ENCODE peak calls at places on chromosomes 13 and 19, in five cellular contexts. One of them, this sample, is unnamed.

GRCh38 chr13:45833663-45834062 is 17.9 kb downstream of the SIAH3 start:
- DNase-seq in transverse colon: no peak
- DNase-seq in effector memory CD8-positive, alpha-beta T cell: no peak
- DNase-seq in GM12865: no peak
- DNase-seq in activated CD4-positive, CD25-positive, alpha-beta regulatory T cell treated with anti-CD3 and anti-CD28 coated beads, Interleukin-2, amount 50 U/mL, for 16 hours: no peak
- DNase-seq in this sample: no peak

GRCh38 chr19:2354670-2355069 is 5.4 kb upstream of the TMPRSS9 start:
- DNase-seq in transverse colon: no peak
- DNase-seq in effector memory CD8-positive, alpha-beta T cell: no peak
- DNase-seq in GM12865: no peak
- DNase-seq in activated CD4-positive, CD25-positive, alpha-beta regulatory T cell treated with anti-CD3 and anti-CD28 coated beads, Interleukin-2, amount 50 U/mL, for 16 hours: no peak
- DNase-seq in this sample: no peak

GRCh38 chr19:48206402-48207093 is 36.1 kb downstream of the ZSWIM9 start:
- DNase-seq in transverse colon: no peak
- DNase-seq in effector memory CD8-positive, alpha-beta T cell: no peak
- DNase-seq in GM12865: no peak
- DNase-seq in activated CD4-positive, CD25-positive, alpha-beta regulatory T cell treated with anti-CD3 and anti-CD28 coated beads, Interleukin-2, amount 50 U/mL, for 16 hours: no peak
- DNase-seq in this sample: no peak

GRCh38 chr19:58096884-58097283 is 1.1 kb downstream of the ZSCAN18 start:
- DNase-seq in transverse colon: no peak
- DNase-seq in effector memory CD8-positive, alpha-beta T cell: no peak
- DNase-seq in GM12865: no peak
- DNase-seq in activated CD4-positive, CD25-positive, alpha-beta regulatory T cell treated with anti-CD3 and anti-CD28 coated beads, Interleukin-2, amount 50 U/mL, for 16 hours: no peak
- DNase-seq in this sample: no peak

GRCh38 chr13:97125810-97126738 is 96.1 kb upstream of the MBNL2 start:
- DNase-seq in transverse colon: no peak
- DNase-seq in effector memory CD8-positive, alpha-beta T cell: no peak
- DNase-seq in GM12865: peak; percentile 71
- DNase-seq in activated CD4-positive, CD25-positive, alpha-beta regulatory T cell treated with anti-CD3 and anti-CD28 coated beads, Interleukin-2, amount 50 U/mL, for 16 hours: no peak
- DNase-seq in this sample: peak; percentile 47

GRCh38 chr19:45003485-45003884 is 2.2 kb downstream of the RELB start:
- DNase-seq in transverse colon: no peak
- DNase-seq in effector memory CD8-positive, alpha-beta T cell: no peak
- DNase-seq in GM12865: no peak
- DNase-seq in activated CD4-positive, CD25-positive, alpha-beta regulatory T cell treated with anti-CD3 and anti-CD28 coated beads, Interleukin-2, amount 50 U/mL, for 16 hours: no peak
- DNase-seq in this sample: no peak

GRCh38 chr13:25733696-25734435 is 317.9 kb downstream of the SHISA2 start:
- DNase-seq in transverse colon: no peak
- DNase-seq in effector memory CD8-positive, alpha-beta T cell: no peak
- DNase-seq in GM12865: no peak
- DNase-seq in activated CD4-positive, CD25-positive, alpha-beta regulatory T cell treated with anti-CD3 and anti-CD28 coated beads, Interleukin-2, amount 50 U/mL, for 16 hours: no peak
- DNase-seq in this sample: no peak

GRCh38 chr13:73158851-73159250 is 100.0 kb downstream of the KLF5 start:
- DNase-seq in transverse colon: no peak
- DNase-seq in effector memory CD8-positive, alpha-beta T cell: no peak
- DNase-seq in GM12865: no peak
- DNase-seq in activated CD4-positive, CD25-positive, alpha-beta regulatory T cell treated with anti-CD3 and anti-CD28 coated beads, Interleukin-2, amount 50 U/mL, for 16 hours: no peak
- DNase-seq in this sample: no peak

This sample was measured in D341Med.